ENCODE peak calls at places on chromosomes 5 and 9, in ten cellular contexts. G is left colon; J is cardiac fibroblast; N is anterior cingulate cortex; M is activated CD4-positive, CD25-positive, alpha-beta regulatory T cell treated with anti-CD3 and anti-CD28 coated beads, Interleukin-2, amount 50 U/mL, for 16 hours; I is nephron progenitor cell; D is stimulated activated CD8-positive, alpha-beta memory T cell treated with anti-CD3 and anti-CD28 coated beads, Interleukin-12 subunit alpha, Interleukin-12 subunit beta, amount 100 ng/mL, for 4 hours; U is NAMALWA; L is activated T-cell treated with anti-CD3 and anti-CD28 coated beads for 1 hour; Y is brain microvascular endothelial cell. F is an unnamed sample.

GRCh38 chr9:89138463-89139390 is 39.9 kb downstream of the SHC3 start:
- DNase-seq in U (no peak), G (no peak), D (no peak), M (no peak), L (no peak), J (peak; percentile 79), Y (peak; percentile 50), I (no peak), N (no peak), F (no peak)

GRCh38 chr9:137305060-137305787 is 3.2 kb upstream of the NRARP start:
- DNase-seq in Y (peak; percentile 54), U (no peak), G (peak; percentile 89), N (peak; percentile 38), L (peak; percentile 42), M (no peak), J (peak; percentile 47), I (peak; percentile 90), D (no peak), F (peak; percentile 48)

GRCh38 chr5:147464211-147464610 is 45.7 kb downstream of the DPYSL3 start:
- DNase-seq in Y (peak; percentile 46), G (no peak), M (no peak), U (peak; percentile 38), I (no peak), J (peak; percentile 77), N (no peak), D (no peak), L (no peak), F (no peak)

GRCh38 chr5:33242264-33242663 is 198.5 kb upstream of the TARS1 start:
- DNase-seq in D (no peak), U (no peak), M (no peak), L (no peak), G (no peak), J (no peak), N (no peak), Y (no peak), I (no peak), F (no peak)

GRCh38 chr5:1792842-1793266 is 6.8 kb downstream of the MRPL36 start:
- DNase-seq in Y (peak; percentile 98), M (peak; percentile 63), D (peak; percentile 56), U (peak; percentile 100), I (no peak), N (no peak), L (peak; percentile 52), G (no peak), J (peak; percentile 88), F (peak; percentile 12)

GRCh38 chr9:88433583-88434240 is 45.5 kb downstream of the SPIN1 start:
- DNase-seq in N (no peak), U (no peak), Y (peak; percentile 36), L (no peak), G (no peak), D (no peak), I (no peak), M (no peak), J (peak; percentile 46), F (no peak)

GRCh38 chr9:137030528-137030927 is 1.4 kb downstream of the FUT7 start:
- DNase-seq in Y (no peak), I (no peak), U (no peak), G (peak; percentile 51), D (no peak), N (peak; percentile 33), L (peak; percentile 17), J (no peak), M (no peak), F (no peak)

GRCh38 chr5:113123563-113123962 is 147.0 kb downstream of the DCP2 start:
- DNase-seq in D (no peak), I (no peak), Y (no peak), L (no peak), U (peak; percentile 31), M (no peak), N (no peak), G (no peak), J (peak; percentile 6), F (no peak)

GRCh38 chr5:59206132-59206581 is 623.3 kb downstream of the RAB3C start:
- DNase-seq in Y (peak; percentile 86), U (no peak), M (no peak), I (no peak), J (peak; percentile 78), G (no peak), N (no peak), D (no peak), L (no peak), F (no peak)

GRCh38 chr5:172932313-172933017 is 26.8 kb upstream of the RPL26L1 start:
- DNase-seq in L (peak; percentile 65), J (peak; percentile 75), U (peak; percentile 68), Y (peak; percentile 70), M (peak; percentile 47), I (peak; percentile 78), N (peak; percentile 45), D (peak; percentile 49), G (peak; percentile 79), F (peak; percentile 76)

GRCh38 chr5:3615829-3616228 is 20.2 kb downstream of the IRX1 start:
- DNase-seq in G (no peak), L (no peak), U (no peak), I (no peak), Y (no peak), N (no peak), M (no peak), J (no peak), D (no peak), F (no peak)

GRCh38 chr9:75699017-75699416 is 191.5 kb upstream of the PCSK5 start:
- DNase-seq in U (no peak), D (no peak), L (no peak), J (no peak), I (no peak), M (no peak), N (no peak), G (no peak), Y (no peak), F (no peak)

GRCh38 chr5:36407396-36407795 is 105.7 kb upstream of the RANBP3L start:
- DNase-seq in Y (no peak), J (peak; percentile 71), U (no peak), D (no peak), L (no peak), G (no peak), N (no peak), I (no peak), M (no peak), F (no peak)